ENCODE peak calls at places on chromosomes 1 and 21, in six cellular contexts. B is sigmoid colon, U is breast epithelium, W is Panc1, M is H1, P is K562. O is an unnamed sample.

GRCh38 chr1:108664426-108664950 is 3.6 kb upstream of the HENMT1 start:
- DNase-seq in U (no peak), M (no peak), B (no peak), W (no peak), P (no peak), O (no peak)

GRCh38 chr1:200535605-200536004 is 84.9 kb downstream of the KIF14 start:
- DNase-seq in B (no peak), U (no peak), P (peak), W (peak), M (no peak), O (peak)

GRCh38 chr1:230233786-230234185 is 166.7 kb downstream of the GALNT2 start:
- DNase-seq in M (peak), W (no peak), U (no peak), P (no peak), B (no peak), O (no peak)

GRCh38 chr1:182299728-182300581 is 91.6 kb downstream of the GLUL start:
- DNase-seq in W (no peak), P (peak), U (no peak), M (no peak), B (peak), O (peak)

GRCh38 chr1:194102607-194103006 is 916.2 kb upstream of the B3GALT2 start:
- DNase-seq in W (no peak), U (no peak), P (no peak), B (no peak), M (no peak), O (no peak)

GRCh38 chr1:234186037-234186688 is 187.1 kb upstream of the COA6 start:
- DNase-seq in W (peak), U (no peak), P (no peak), M (no peak), B (no peak), O (no peak)

GRCh38 chr1:63199666-63200065 is 122.7 kb upstream of the FOXD3 start:
- DNase-seq in P (no peak), M (peak), B (no peak), U (no peak), W (no peak), O (no peak)

GRCh38 chr1:1137256-1138045 is 21.6 kb upstream of the C1orf159 start:
- DNase-seq in P (peak), M (no peak), U (no peak), W (no peak), B (no peak), O (peak)

GRCh38 chr1:58927026-58927721 is 143.3 kb upstream of the JUN start:
- DNase-seq in W (no peak), B (peak), P (no peak), U (no peak), M (peak), O (no peak)

GRCh38 chr1:20207546-20207945 is 21.2 kb upstream of the PLA2G2C start:
- DNase-seq in U (no peak), W (no peak), B (no peak), M (no peak), P (no peak), O (no peak)

GRCh38 chr1:117612517-117613248 is 6.8 kb downstream of the TENT5C start:
- DNase-seq in W (no peak), B (no peak), U (peak), M (no peak), P (peak), O (no peak)

GRCh38 chr1:224181453-224181810 is 1.6 kb upstream of the DEGS1 start:
- DNase-seq in B (no peak), W (no peak), U (no peak), M (no peak), P (no peak), O (no peak)

GRCh38 chr1:202101182-202101581 is 21.5 kb upstream of the GPR37L1 start:
- DNase-seq in M (no peak), W (no peak), B (no peak), P (no peak), U (no peak), O (no peak)

GRCh38 chr1:162878000-162878596 is 17.1 kb upstream of the CCDC190 start:
- DNase-seq in U (peak), M (peak), P (peak), B (peak), W (no peak), O (peak)

GRCh38 chr1:1004780-1005697 is 5.1 kb upstream of the HES4 start:
- DNase-seq in P (peak), U (no peak), M (no peak), B (peak), W (no peak), O (peak)

GRCh38 chr1:59494145-59494824 is 197.4 kb downstream of the FGGY start:
- DNase-seq in W (no peak), P (no peak), B (no peak), M (no peak), U (no peak), O (no peak)

GRCh38 chr1:150564051-150564991 is 15.1 kb downstream of the MCL1 start:
- DNase-seq in P (no peak), W (no peak), M (no peak), B (peak), U (peak), O (peak)

GRCh38 chr1:75836528-75836927 is 39.8 kb downstream of the MSH4 start:
- DNase-seq in W (no peak), B (no peak), U (no peak), M (no peak), P (no peak), O (no peak)

GRCh38 chr1:5511381-5512097 is 480.7 kb downstream of the NPHP4 start:
- DNase-seq in P (no peak), M (no peak), W (no peak), U (no peak), B (no peak), O (no peak)

GRCh38 chr21:15441060-15441493 is 288.7 kb upstream of the USP25 start:
- DNase-seq in U (no peak), P (no peak), B (no peak), W (no peak), M (no peak), O (no peak)

GRCh38 chr1:229378586-229379442 is 36.0 kb upstream of the CCSAP start:
- DNase-seq in B (no peak), W (no peak), M (no peak), P (no peak), U (no peak), O (no peak)

GRCh38 chr1:29236743-29236992 is 346 bp downstream of the PTPRU start:
- DNase-seq in B (no peak), U (no peak), P (no peak), W (no peak), M (no peak), O (no peak)

GRCh38 chr1:231059566-231060193 is 19.6 kb upstream of the FAM89A start:
- DNase-seq in W (no peak), U (no peak), M (no peak), B (no peak), P (no peak), O (no peak)

GRCh38 chr1:86991549-86992186 is 77.2 kb downstream of the HS2ST1 start:
- DNase-seq in U (no peak), M (no peak), B (no peak), W (no peak), P (peak), O (no peak)

GRCh38 chr1:65946960-65947359 is 154.3 kb downstream of the PDE4B start:
- DNase-seq in M (no peak), B (no peak), P (no peak), U (no peak), W (no peak), O (no peak)

GRCh38 chr21:32734214-32734613 is 6.4 kb upstream of the SYNJ1 start:
- DNase-seq in B (no peak), M (no peak), U (no peak), W (no peak), P (no peak), O (no peak)

GRCh38 chr1:940121-941026 is 16.7 kb downstream of the SAMD11 start:
- DNase-seq in P (peak), M (no peak), W (no peak), U (no peak), B (peak), O (peak)

GRCh38 chr21:16741228-16741665 is 771.6 kb upstream of the CXADR start:
- DNase-seq in W (no peak), B (no peak), U (no peak), P (no peak), M (no peak), O (no peak)

GRCh38 chr1:233796146-233796798 is 108.2 kb upstream of the SLC35F3 start:
- DNase-seq in U (no peak), W (no peak), P (no peak), B (no peak), M (no peak), O (no peak)

GRCh38 chr1:155933591-155934096 is 569 bp downstream of the KHDC4 start:
- DNase-seq in W (no peak), M (no peak), U (no peak), B (no peak), P (no peak), O (no peak)

GRCh38 chr1:31696246-31696645 is 7.6 kb downstream of the COL16A1 start:
- DNase-seq in M (no peak), W (no peak), B (peak), P (no peak), U (peak), O (peak)

GRCh38 chr21:28174006-28174405 is 818.7 kb downstream of the LTN1 start:
- DNase-seq in U (no peak), M (no peak), B (no peak), W (no peak), P (no peak), O (no peak)

GRCh38 chr1:206939841-206940587 is 6.3 kb downstream of the PIGR start:
- DNase-seq in M (no peak), P (no peak), U (no peak), W (no peak), B (no peak), O (peak)

GRCh38 chr1:14946567-14947285 is 206.8 kb upstream of the TMEM51 start:
- DNase-seq in B (no peak), W (no peak), M (no peak), U (no peak), P (no peak), O (peak)
- H3K4me3 ChIP-seq in B (no peak), W (no peak), M (no peak), U (peak), P (no peak), O (no peak)

GRCh38 chr1:41013024-41013423 is 8.5 kb downstream of the SLFNL1 start:
- DNase-seq in U (no peak), P (no peak), W (no peak), B (no peak), M (no peak), O (no peak)

GRCh38 chr1:41013812-41014211 is 7.7 kb downstream of the SLFNL1 start:
- DNase-seq in W (no peak), M (no peak), U (no peak), P (no peak), B (no peak), O (no peak)

GRCh38 chr1:41005876-41006275 is 15.6 kb downstream of the SLFNL1 start:
- DNase-seq in U (no peak), M (no peak), P (no peak), B (no peak), W (no peak), O (no peak)

GRCh38 chr1:41006942-41007865 is 14.3 kb downstream of the SLFNL1 start:
- DNase-seq in B (no peak), M (no peak), W (no peak), P (no peak), U (peak), O (no peak)

DNA sequence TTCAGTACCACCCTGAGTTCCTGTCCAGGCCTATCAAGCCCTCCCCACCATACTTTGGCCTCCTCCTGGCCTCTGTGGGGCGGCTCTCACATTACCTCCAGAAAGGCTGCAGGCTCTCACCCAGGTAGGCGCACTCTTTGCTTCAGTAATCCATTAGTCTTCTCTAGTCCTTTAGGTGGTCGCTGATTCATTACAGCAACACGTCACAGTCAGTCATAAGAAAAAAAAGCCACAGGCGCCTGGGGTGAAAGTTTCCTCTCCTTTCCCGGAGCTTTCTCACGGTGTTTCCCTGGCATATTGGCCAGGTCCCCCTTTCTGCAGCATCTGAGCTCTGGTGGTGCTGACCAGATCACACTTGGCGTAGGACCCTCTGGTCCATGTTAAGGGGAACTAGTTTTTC is 12.1 kb downstream of the SLFNL1 start:
- DNase-seq in W (no peak), U (no peak), B (no peak), M (no peak), P (no peak), O (no peak)
- TF ChIP-seq POLR2AphosphoS5 in W (no peak), U (no peak), B (no peak), M (no peak), P (no peak), O (no peak)

GRCh38 chr1:106600626-106601025 is 455.8 kb upstream of the PRMT6 start:
- DNase-seq in U (no peak), P (no peak), W (no peak), B (no peak), M (no peak), O (no peak)

GRCh38 chr1:106608836-106609235 is 447.6 kb upstream of the PRMT6 start:
- DNase-seq in B (no peak), U (no peak), W (no peak), P (no peak), M (no peak), O (no peak)

DNA sequence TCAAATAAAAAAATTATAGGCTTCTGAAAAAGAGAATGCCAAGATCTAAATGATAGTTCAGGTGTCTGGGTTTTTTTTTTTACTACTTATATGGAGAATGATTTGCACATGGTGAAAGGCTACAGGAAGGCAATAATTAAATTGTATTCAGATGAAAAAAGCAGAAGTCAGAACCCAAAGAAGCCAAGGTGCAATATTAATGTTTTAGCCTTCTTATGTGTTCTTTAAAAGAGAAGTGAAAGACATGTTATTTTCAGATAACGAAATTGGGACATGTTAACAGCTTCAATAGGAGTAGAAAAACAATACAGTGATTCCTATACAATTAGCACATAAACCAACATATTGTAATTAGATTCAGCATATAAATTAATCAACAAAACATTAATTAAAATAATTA is 452.9 kb upstream of the PRMT6 start:
- DNase-seq in W (no peak), M (no peak), P (no peak), U (no peak), B (no peak), O (no peak)
- H3K4me3 ChIP-seq in W (no peak), M (no peak), P (no peak), U (no peak), B (no peak), O (no peak)

GRCh38 chr21:40847956-40848355 is 998 bp upstream of the DSCAM start:
- DNase-seq in P (no peak), U (no peak), B (no peak), W (no peak), M (no peak), O (no peak)

GRCh38 chr21:40845621-40846020 is 1.3 kb downstream of the DSCAM start:
- DNase-seq in M (no peak), P (no peak), U (no peak), W (no peak), B (no peak), O (no peak)

GRCh38 chr21:40846057-40846456 is 901 bp downstream of the DSCAM start:
- DNase-seq in P (no peak), U (no peak), W (no peak), M (no peak), B (no peak), O (no peak)

GRCh38 chr21:40844935-40845334 is 2.0 kb downstream of the DSCAM start:
- DNase-seq in B (no peak), U (no peak), W (no peak), M (no peak), P (no peak), O (no peak)

DNA sequence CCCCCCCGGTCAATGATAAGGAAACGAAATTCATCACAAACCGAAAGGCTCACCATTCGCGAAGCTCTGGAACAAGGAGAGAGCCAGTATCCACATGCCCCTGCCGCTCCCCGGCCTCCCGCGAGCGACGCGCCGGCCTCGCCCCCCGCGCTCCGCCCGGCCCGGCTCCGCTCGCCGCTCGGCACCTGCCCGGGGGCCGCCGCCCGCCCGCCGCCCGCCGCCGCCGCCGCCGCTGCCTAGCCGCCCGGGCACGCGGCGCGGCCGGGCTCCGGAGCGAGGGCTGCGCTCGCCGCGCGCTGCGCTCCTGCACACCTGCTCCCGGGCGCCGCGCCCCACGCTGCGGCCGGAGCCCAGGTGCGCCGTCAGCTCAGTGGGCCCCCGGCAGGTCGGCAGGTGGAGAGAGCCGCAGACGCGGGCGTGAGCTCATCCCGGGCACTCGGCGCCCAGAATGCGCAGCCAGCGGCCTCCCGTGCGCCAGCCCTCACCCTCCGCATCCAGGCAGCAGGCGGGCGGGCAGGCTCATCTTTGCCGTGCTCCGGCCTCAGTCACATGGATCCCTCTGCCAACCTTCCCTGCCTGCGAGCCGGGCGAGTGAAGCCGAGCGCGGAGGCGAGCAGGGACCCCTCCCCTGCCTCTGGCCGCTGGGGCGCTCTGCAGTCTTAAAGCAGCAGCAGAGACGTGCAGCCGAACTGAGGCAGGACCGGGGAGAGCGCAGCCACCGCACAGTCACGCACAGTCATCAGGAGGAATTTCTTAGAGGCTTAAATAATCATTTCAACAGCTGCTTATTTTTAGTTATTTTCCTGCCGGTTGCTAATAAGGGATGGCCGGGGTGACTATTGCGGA is at the start of gene DSCAM:
- DNase-seq in P (no peak), B (no peak), W (no peak), U (no peak), M (peak), O (no peak)
- TF ChIP-seq POLR2AphosphoS5 in P (no peak), B (no peak), W (no peak), U (no peak), M (no peak), O (no peak)

GRCh38 chr1:240806201-240806745 is 194.3 kb upstream of the GREM2 start:
- DNase-seq in M (no peak), U (no peak), B (no peak), P (no peak), W (no peak), O (no peak)

GRCh38 chr1:240816472-240816871 is 204.5 kb upstream of the GREM2 start:
- DNase-seq in B (no peak), W (no peak), U (no peak), P (no peak), M (no peak), O (no peak)

GRCh38 chr1:240808381-240808780 is 196.4 kb upstream of the GREM2 start:
- DNase-seq in U (no peak), W (no peak), B (no peak), P (no peak), M (no peak), O (no peak)

DNA sequence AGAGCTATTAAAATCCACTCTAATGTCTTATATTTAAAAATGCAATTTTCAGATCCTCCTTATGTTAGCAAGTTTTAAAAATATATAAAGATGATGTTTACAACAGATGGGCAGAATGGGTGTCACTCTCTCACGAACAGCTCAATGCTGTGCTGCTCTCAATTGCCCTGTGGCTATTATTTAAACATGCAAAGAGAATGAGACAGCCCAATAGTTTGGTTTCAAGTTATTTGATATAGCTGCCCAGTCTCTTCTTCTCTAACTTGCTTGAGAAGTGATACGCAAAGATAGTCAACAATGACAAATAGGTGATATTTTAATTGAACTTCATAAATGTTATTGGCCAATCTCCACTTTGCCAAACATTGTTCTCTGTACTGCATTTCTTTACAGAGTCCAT is 199.3 kb upstream of the GREM2 start:
- DNase-seq in U (no peak), M (no peak), P (no peak), W (no peak), B (no peak), O (no peak)
- H3K4me3 ChIP-seq in U (no peak), M (no peak), P (no peak), W (no peak), B (no peak), O (no peak)

DNA sequence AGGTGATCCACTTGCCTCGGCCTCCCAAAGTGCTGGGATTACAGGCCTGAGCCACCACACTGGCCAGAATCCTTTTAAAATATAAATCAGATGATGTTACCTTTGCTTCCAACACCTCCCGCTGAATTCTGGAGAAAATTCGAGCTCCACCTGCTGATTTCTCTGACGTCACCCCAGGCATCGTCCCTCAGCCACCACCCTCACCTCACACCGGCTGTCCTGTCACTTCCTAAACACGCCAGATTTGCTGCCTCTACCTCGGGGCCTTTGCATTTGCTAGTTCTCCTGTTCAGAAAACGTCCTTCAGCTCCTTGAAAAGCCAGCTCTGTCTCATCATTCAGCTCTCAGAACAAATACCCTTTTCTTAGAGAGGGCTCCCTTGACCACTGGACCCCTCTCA is 57.9 kb downstream of the FBXO2 start:
- DNase-seq in U (no peak), M (no peak), W (no peak), P (no peak), B (no peak), O (no peak)
- TF ChIP-seq POLR2AphosphoS5 in U (no peak), M (no peak), W (no peak), P (no peak), B (no peak), O (no peak)

DNA sequence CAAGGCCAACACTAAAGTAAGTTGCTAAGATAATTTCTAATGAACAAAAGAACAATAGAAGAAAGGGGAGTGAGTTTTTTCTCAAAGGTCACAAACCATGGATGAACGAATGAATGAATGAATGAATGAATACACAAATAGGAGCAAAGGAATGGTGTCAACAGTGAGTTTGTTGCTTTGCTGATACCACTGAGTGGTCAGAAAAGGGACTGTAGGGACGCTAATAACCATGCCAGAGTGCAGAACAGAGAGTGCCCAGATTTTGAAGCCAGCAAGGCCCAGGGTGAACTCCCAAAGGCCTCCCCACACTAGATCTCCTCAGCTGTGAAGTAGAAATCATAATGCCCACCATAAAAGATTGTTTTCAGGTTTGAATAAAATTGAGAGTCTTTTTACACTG is 15.9 kb downstream of the CD58 start:
- DNase-seq in U (no peak), M (no peak), P (no peak), B (no peak), W (no peak), O (no peak)
- H3K4me3 ChIP-seq in U (no peak), M (no peak), P (no peak), B (no peak), W (no peak), O (no peak)